ENCODE peak calls at places on chromosomes 2 and 18, in five cellular contexts. One of them, this sample, is unnamed.

GRCh38 chr2:101983928-101984327 is 7.8 kb upstream of the IL1R2 start:
- DNase-seq in dorsolateral prefrontal cortex: no peak
- DNase-seq in brain microvascular endothelial cell: no peak
- DNase-seq in ovary: no peak
- DNase-seq in IMR-90: no peak
- DNase-seq in this sample: no peak

GRCh38 chr18:75003764-75004690 is 204.9 kb downstream of the PTGR3 start:
- DNase-seq in dorsolateral prefrontal cortex: no peak
- DNase-seq in brain microvascular endothelial cell: no peak
- DNase-seq in ovary: no peak
- DNase-seq in IMR-90: no peak
- DNase-seq in this sample: no peak

GRCh38 chr2:169388161-169388560 is 25.8 kb upstream of the LRP2 start:
- DNase-seq in dorsolateral prefrontal cortex: no peak
- DNase-seq in brain microvascular endothelial cell: no peak
- DNase-seq in ovary: no peak
- DNase-seq in IMR-90: no peak
- DNase-seq in this sample: no peak

GRCh38 chr2:232368311-232368731 is 10.2 kb upstream of the ALPP start:
- DNase-seq in dorsolateral prefrontal cortex: peak; percentile 19
- DNase-seq in brain microvascular endothelial cell: no peak
- DNase-seq in ovary: peak; percentile 19
- DNase-seq in IMR-90: peak; percentile 34
- DNase-seq in this sample: no peak

GRCh38 chr2:186755066-186755465 is 61.2 kb downstream of the FAM171B start:
- DNase-seq in dorsolateral prefrontal cortex: no peak
- DNase-seq in brain microvascular endothelial cell: peak; percentile 57
- DNase-seq in ovary: no peak
- DNase-seq in IMR-90: peak; percentile 36
- DNase-seq in this sample: no peak

GRCh38 chr18:923144-923543 is 18.5 kb downstream of the ADCYAP1 start:
- DNase-seq in dorsolateral prefrontal cortex: no peak
- DNase-seq in brain microvascular endothelial cell: no peak
- DNase-seq in ovary: no peak
- DNase-seq in IMR-90: no peak
- DNase-seq in this sample: no peak

GRCh38 chr18:60538891-60539290 is 166.3 kb upstream of the MC4R start:
- DNase-seq in dorsolateral prefrontal cortex: no peak
- DNase-seq in brain microvascular endothelial cell: no peak
- DNase-seq in ovary: no peak
- DNase-seq in IMR-90: no peak
- DNase-seq in this sample: no peak

GRCh38 chr18:31819106-31819924 is 58.6 kb upstream of the SLC25A52 start:
- DNase-seq in dorsolateral prefrontal cortex: no peak
- DNase-seq in brain microvascular endothelial cell: peak; percentile 22
- DNase-seq in ovary: no peak
- DNase-seq in IMR-90: peak; percentile 52
- DNase-seq in this sample: no peak

GRCh38 chr2:142944264-142944663 is 66.8 kb downstream of the KYNU start:
- DNase-seq in dorsolateral prefrontal cortex: no peak
- DNase-seq in brain microvascular endothelial cell: no peak
- DNase-seq in ovary: no peak
- DNase-seq in IMR-90: peak; percentile 37
- DNase-seq in this sample: no peak

GRCh38 chr2:151569167-151569566 is 159.5 kb downstream of the RIF1 start:
- DNase-seq in dorsolateral prefrontal cortex: no peak
- DNase-seq in brain microvascular endothelial cell: peak; percentile 53
- DNase-seq in ovary: no peak
- DNase-seq in IMR-90: no peak
- DNase-seq in this sample: no peak

GRCh38 chr2:226977775-226978190 is 141.9 kb downstream of the RHBDD1 start:
- DNase-seq in dorsolateral prefrontal cortex: no peak
- DNase-seq in brain microvascular endothelial cell: peak; percentile 20
- DNase-seq in ovary: no peak
- DNase-seq in IMR-90: peak; percentile 74
- DNase-seq in this sample: no peak

GRCh38 chr2:37773354-37773753 is 101.9 kb upstream of the CDC42EP3 start:
- DNase-seq in dorsolateral prefrontal cortex: no peak
- DNase-seq in brain microvascular endothelial cell: no peak
- DNase-seq in ovary: no peak
- DNase-seq in IMR-90: no peak
- DNase-seq in this sample: no peak

GRCh38 chr2:144516981-144517824 is 2.7 kb downstream of the ZEB2 start:
- DNase-seq in dorsolateral prefrontal cortex: peak; percentile 54
- DNase-seq in brain microvascular endothelial cell: peak; percentile 95
- DNase-seq in ovary: peak; percentile 75
- DNase-seq in IMR-90: peak; percentile 98
- DNase-seq in this sample: no peak

GRCh38 chr18:21109936-21110666 is 1.5 kb downstream of the ROCK1 start:
- DNase-seq in dorsolateral prefrontal cortex: no peak
- DNase-seq in brain microvascular endothelial cell: no peak
- DNase-seq in ovary: no peak
- DNase-seq in IMR-90: peak; percentile 30
- DNase-seq in this sample: no peak

GRCh38 chr2:73035899-73036778 is 35.4 kb downstream of the SFXN5 start:
- DNase-seq in dorsolateral prefrontal cortex: no peak
- DNase-seq in brain microvascular endothelial cell: no peak
- DNase-seq in ovary: no peak
- DNase-seq in IMR-90: no peak
- DNase-seq in this sample: no peak
- H3K27ac ChIP-seq in dorsolateral prefrontal cortex: peak overlapping the region; percentile 63
- H3K27ac ChIP-seq in brain microvascular endothelial cell: no peak overlapping the region
- H3K27ac ChIP-seq in ovary: no peak overlapping the region
- H3K27ac ChIP-seq in IMR-90: no peak overlapping the region
- H3K27ac ChIP-seq in this sample: no peak overlapping the region

GRCh38 chr2:55231546-55232083 is 478 bp downstream of the CLHC1 start:
- DNase-seq in dorsolateral prefrontal cortex: no peak
- DNase-seq in brain microvascular endothelial cell: no peak
- DNase-seq in ovary: no peak
- DNase-seq in IMR-90: peak; percentile 10
- DNase-seq in this sample: no peak

GRCh38 chr2:55230551-55230950 is 1.5 kb downstream of the CLHC1 start:
- DNase-seq in dorsolateral prefrontal cortex: no peak
- DNase-seq in brain microvascular endothelial cell: no peak
- DNase-seq in ovary: no peak
- DNase-seq in IMR-90: no peak
- DNase-seq in this sample: no peak

GRCh38 chr2:55232863-55233657 is 572 bp downstream of the RPS27A start:
- DNase-seq in dorsolateral prefrontal cortex: no peak
- DNase-seq in brain microvascular endothelial cell: no peak
- DNase-seq in ovary: peak; percentile 66
- DNase-seq in IMR-90: peak; percentile 21
- DNase-seq in this sample: no peak

GRCh38 chr2:55233658-55233940 is 1.1 kb downstream of the RPS27A start:
- DNase-seq in dorsolateral prefrontal cortex: no peak
- DNase-seq in brain microvascular endothelial cell: no peak
- DNase-seq in ovary: no peak
- DNase-seq in IMR-90: no peak
- DNase-seq in this sample: no peak

GRCh38 chr2:55232084-55232862 is at the start of the genes CLHC1 and RPS27A:
- DNase-seq in dorsolateral prefrontal cortex: peak; percentile 89
- DNase-seq in brain microvascular endothelial cell: peak; percentile 95
- DNase-seq in ovary: peak; percentile 95
- DNase-seq in IMR-90: peak; percentile 97
- DNase-seq in this sample: peak; percentile 42
- TF ChIP-seq CTCF in dorsolateral prefrontal cortex: peak; percentile 17
- TF ChIP-seq CTCF in brain microvascular endothelial cell: no peak
- TF ChIP-seq CTCF in ovary: no peak
- TF ChIP-seq CTCF in IMR-90: no peak
- TF ChIP-seq CTCF in this sample: no peak

GRCh38 chr2:16397681-16398475 is 267.8 kb downstream of the CYRIA start:
- DNase-seq in dorsolateral prefrontal cortex: no peak
- DNase-seq in brain microvascular endothelial cell: no peak
- DNase-seq in ovary: no peak
- DNase-seq in IMR-90: no peak
- DNase-seq in this sample: no peak

GRCh38 chr2:16401761-16402300 is 263.8 kb downstream of the CYRIA start:
- DNase-seq in dorsolateral prefrontal cortex: no peak
- DNase-seq in brain microvascular endothelial cell: no peak
- DNase-seq in ovary: no peak
- DNase-seq in IMR-90: no peak
- DNase-seq in this sample: no peak

GRCh38 chr2:16402891-16403290 is 262.7 kb downstream of the CYRIA start:
- DNase-seq in dorsolateral prefrontal cortex: no peak
- DNase-seq in brain microvascular endothelial cell: no peak
- DNase-seq in ovary: no peak
- DNase-seq in IMR-90: no peak
- DNase-seq in this sample: no peak

GRCh38 chr2:16398487-16399043 is 267.1 kb downstream of the CYRIA start:
- DNase-seq in dorsolateral prefrontal cortex: no peak
- DNase-seq in brain microvascular endothelial cell: no peak
- DNase-seq in ovary: no peak
- DNase-seq in IMR-90: no peak
- DNase-seq in this sample: no peak

GRCh38 chr2:16400127-16400623 is 265.5 kb downstream of the CYRIA start:
- DNase-seq in dorsolateral prefrontal cortex: no peak
- DNase-seq in brain microvascular endothelial cell: no peak
- DNase-seq in ovary: no peak
- DNase-seq in IMR-90: no peak
- DNase-seq in this sample: no peak
- H3K27ac ChIP-seq in dorsolateral prefrontal cortex: no peak overlapping the region
- H3K27ac ChIP-seq in brain microvascular endothelial cell: no peak overlapping the region
- H3K27ac ChIP-seq in ovary: no peak overlapping the region
- H3K27ac ChIP-seq in IMR-90: no peak overlapping the region
- H3K27ac ChIP-seq in this sample: no peak overlapping the region

GRCh38 chr2:220347661-220348060 is 720.2 kb downstream of the SLC4A3 start:
- DNase-seq in dorsolateral prefrontal cortex: no peak
- DNase-seq in brain microvascular endothelial cell: no peak
- DNase-seq in ovary: no peak
- DNase-seq in IMR-90: peak; percentile 4
- DNase-seq in this sample: no peak
- TF ChIP-seq CTCF in dorsolateral prefrontal cortex: no peak
- TF ChIP-seq CTCF in brain microvascular endothelial cell: no peak
- TF ChIP-seq CTCF in ovary: no peak
- TF ChIP-seq CTCF in IMR-90: no peak
- TF ChIP-seq CTCF in this sample: no peak

GRCh38 chr2:219452361-219453317 is 18.0 kb downstream of the SPEG start:
- DNase-seq in dorsolateral prefrontal cortex: peak; percentile 70
- DNase-seq in brain microvascular endothelial cell: peak; percentile 81
- DNase-seq in ovary: peak; percentile 65
- DNase-seq in IMR-90: peak; percentile 95
- DNase-seq in this sample: no peak

GRCh38 chr2:219454217-219454616 is 19.6 kb downstream of the SPEG start:
- DNase-seq in dorsolateral prefrontal cortex: no peak
- DNase-seq in brain microvascular endothelial cell: no peak
- DNase-seq in ovary: no peak
- DNase-seq in IMR-90: no peak
- DNase-seq in this sample: no peak

GRCh38 chr2:219455635-219456034 is 21.0 kb downstream of the SPEG start:
- DNase-seq in dorsolateral prefrontal cortex: no peak
- DNase-seq in brain microvascular endothelial cell: no peak
- DNase-seq in ovary: no peak
- DNase-seq in IMR-90: no peak
- DNase-seq in this sample: no peak

GRCh38 chr2:219451626-219452360 is 17.1 kb downstream of the SPEG start:
- DNase-seq in dorsolateral prefrontal cortex: no peak
- DNase-seq in brain microvascular endothelial cell: no peak
- DNase-seq in ovary: peak; percentile 69
- DNase-seq in IMR-90: peak; percentile 18
- DNase-seq in this sample: no peak

GRCh38 chr2:219453691-219454131 is 19.1 kb downstream of the SPEG start:
- DNase-seq in dorsolateral prefrontal cortex: no peak
- DNase-seq in brain microvascular endothelial cell: no peak
- DNase-seq in ovary: peak; percentile 71
- DNase-seq in IMR-90: peak; percentile 91
- DNase-seq in this sample: no peak
- H3K27ac ChIP-seq in dorsolateral prefrontal cortex: peak overlapping the region; percentile 78
- H3K27ac ChIP-seq in brain microvascular endothelial cell: no peak overlapping the region
- H3K27ac ChIP-seq in ovary: no peak overlapping the region
- H3K27ac ChIP-seq in IMR-90: peak overlapping the region; percentile 96
- H3K27ac ChIP-seq in this sample: peak overlapping the region; percentile 79

DNA sequence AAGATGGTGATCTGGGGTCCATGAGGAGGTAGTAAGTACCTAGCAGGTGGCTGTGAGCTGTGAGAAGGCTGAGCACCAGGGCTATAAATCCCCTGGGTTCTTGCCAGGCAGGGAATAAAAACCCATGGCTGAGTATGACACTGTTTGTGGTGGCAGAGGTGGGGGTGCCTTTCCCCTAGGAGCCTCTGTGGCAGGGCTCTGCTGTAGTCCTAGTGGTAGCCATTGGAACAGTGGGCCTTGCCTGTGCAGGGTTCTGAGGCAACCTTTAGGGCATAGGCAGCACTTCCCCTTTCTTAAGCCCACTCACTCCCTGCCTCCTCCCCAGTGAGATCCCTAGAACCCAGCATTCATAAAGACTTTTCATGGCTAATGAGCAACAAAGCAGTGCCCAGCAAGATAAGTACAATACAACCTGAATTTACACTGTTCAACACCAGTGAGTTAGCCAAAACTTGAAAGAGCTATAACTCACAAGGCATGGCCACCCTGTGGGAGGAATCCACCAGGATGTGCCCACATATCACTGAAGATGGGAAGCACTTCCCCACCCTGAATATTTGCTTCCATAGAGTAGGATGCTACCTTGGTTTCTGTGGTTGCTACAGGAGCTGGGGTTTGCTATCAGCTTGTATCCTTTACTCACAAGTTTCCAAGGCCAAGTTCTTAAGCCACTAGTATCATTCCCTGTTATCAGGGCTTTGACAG is 100.9 kb upstream of the NEUROD1 start:
- DNase-seq in dorsolateral prefrontal cortex: no peak
- DNase-seq in brain microvascular endothelial cell: no peak
- DNase-seq in ovary: no peak
- DNase-seq in IMR-90: no peak
- DNase-seq in this sample: no peak
- TF ChIP-seq CTCF in dorsolateral prefrontal cortex: no peak
- TF ChIP-seq CTCF in brain microvascular endothelial cell: peak; percentile 17
- TF ChIP-seq CTCF in ovary: no peak
- TF ChIP-seq CTCF in IMR-90: no peak
- TF ChIP-seq CTCF in this sample: no peak

GRCh38 chr18:40902436-40902835 is 1052.6 kb upstream of the PIK3C3 start:
- DNase-seq in dorsolateral prefrontal cortex: no peak
- DNase-seq in brain microvascular endothelial cell: no peak
- DNase-seq in ovary: no peak
- DNase-seq in IMR-90: no peak
- DNase-seq in this sample: no peak

GRCh38 chr18:40897884-40898283 is 1057.2 kb upstream of the PIK3C3 start:
- DNase-seq in dorsolateral prefrontal cortex: no peak
- DNase-seq in brain microvascular endothelial cell: no peak
- DNase-seq in ovary: no peak
- DNase-seq in IMR-90: no peak
- DNase-seq in this sample: no peak
- H3K27ac ChIP-seq in dorsolateral prefrontal cortex: no peak overlapping the region
- H3K27ac ChIP-seq in brain microvascular endothelial cell: no peak overlapping the region
- H3K27ac ChIP-seq in ovary: no peak overlapping the region
- H3K27ac ChIP-seq in IMR-90: no peak overlapping the region
- H3K27ac ChIP-seq in this sample: no peak overlapping the region